ENCODE peak calls at places on chromosomes 7 and 10, in four cellular contexts. G, B, E and H are unnamed samples.
A peak's percentile ranks its signal among the peaks of the same experiment; 100 is the strongest.

GRCh38 chr10:34702093-34702952 is 112.8 kb downstream of the PARD3 start:
- DNase-seq in G (no peak), B (no peak), E (no peak), H (no peak)

GRCh38 chr10:132421377-132422168 is 24.6 kb downstream of the PWWP2B start:
- DNase-seq in G (no peak), B (no peak), E (peak; percentile 33), H (peak; percentile 71)

GRCh38 chr10:32332299-32332750 is 14.6 kb downstream of the EPC1 start:
- DNase-seq in G (peak; percentile 93), B (no peak), E (no peak), H (peak; percentile 38)

GRCh38 chr7:101814996-101815825 is 2.2 kb upstream of the CUX1 start:
- DNase-seq in G (no peak), B (peak; percentile 64), E (no peak), H (peak; percentile 93)

GRCh38 chr10:71211053-71211452 is 1.3 kb upstream of the UNC5B start:
- DNase-seq in G (no peak), B (no peak), E (no peak), H (no peak)

GRCh38 chr10:111076191-111076681 is 593 bp upstream of the ADRA2A start:
- DNase-seq in G (no peak), B (peak; percentile 92), E (no peak), H (peak; percentile 29)

GRCh38 chr10:122343135-122343800 is 31.2 kb upstream of the PLEKHA1 start:
- DNase-seq in G (no peak), B (no peak), E (no peak), H (no peak)

GRCh38 chr10:26486985-26487850 is 49.1 kb downstream of the APBB1IP start:
- DNase-seq in G (peak; percentile 79), B (no peak), E (peak; percentile 3), H (no peak)

GRCh38 chr10:60206735-60207134 is 182.9 kb downstream of the ANK3 start:
- DNase-seq in G (no peak), B (no peak), E (no peak), H (peak; percentile 8)

GRCh38 chr7:37853468-37853867 is 5.1 kb downstream of the NME8 start:
- DNase-seq in G (no peak), B (peak; percentile 18), E (peak; percentile 12), H (peak; percentile 16)

GRCh38 chr7:27424231-27424630 is 181.6 kb downstream of the EVX1 start:
- DNase-seq in G (no peak), B (no peak), E (no peak), H (no peak)

GRCh38 chr7:151346180-151346769 is 4.7 kb downstream of the NUB1 start:
- DNase-seq in G (no peak), B (no peak), E (no peak), H (no peak)

GRCh38 chr10:56547163-56547562 is 186.1 kb upstream of the ZWINT start:
- DNase-seq in G (no peak), B (no peak), E (no peak), H (no peak)

DNA sequence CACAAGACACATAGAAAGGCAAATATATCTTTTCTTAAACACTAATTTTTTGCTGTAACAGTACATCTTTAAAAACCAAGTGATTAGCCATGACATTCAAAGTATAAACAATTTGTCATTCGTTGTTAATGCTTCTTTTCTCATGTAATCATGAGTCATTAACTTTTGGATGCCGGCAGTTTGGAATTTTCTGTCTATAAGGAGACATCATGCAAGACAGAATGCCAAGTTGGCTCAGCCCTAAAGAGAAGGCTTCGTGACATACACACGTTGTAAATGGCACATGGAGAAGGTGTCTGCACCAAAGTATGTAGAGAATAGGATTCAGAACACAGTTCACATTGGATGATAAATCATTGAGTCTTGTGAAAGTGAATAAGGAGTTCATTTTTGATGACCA is 35.9 kb downstream of the CCDC3 start:
- DNase-seq in G (no peak), B (no peak), E (no peak), H (no peak)
- TF ChIP-seq ETV6 in G (no peak), B (no peak), E (no peak), H (no peak)

DNA sequence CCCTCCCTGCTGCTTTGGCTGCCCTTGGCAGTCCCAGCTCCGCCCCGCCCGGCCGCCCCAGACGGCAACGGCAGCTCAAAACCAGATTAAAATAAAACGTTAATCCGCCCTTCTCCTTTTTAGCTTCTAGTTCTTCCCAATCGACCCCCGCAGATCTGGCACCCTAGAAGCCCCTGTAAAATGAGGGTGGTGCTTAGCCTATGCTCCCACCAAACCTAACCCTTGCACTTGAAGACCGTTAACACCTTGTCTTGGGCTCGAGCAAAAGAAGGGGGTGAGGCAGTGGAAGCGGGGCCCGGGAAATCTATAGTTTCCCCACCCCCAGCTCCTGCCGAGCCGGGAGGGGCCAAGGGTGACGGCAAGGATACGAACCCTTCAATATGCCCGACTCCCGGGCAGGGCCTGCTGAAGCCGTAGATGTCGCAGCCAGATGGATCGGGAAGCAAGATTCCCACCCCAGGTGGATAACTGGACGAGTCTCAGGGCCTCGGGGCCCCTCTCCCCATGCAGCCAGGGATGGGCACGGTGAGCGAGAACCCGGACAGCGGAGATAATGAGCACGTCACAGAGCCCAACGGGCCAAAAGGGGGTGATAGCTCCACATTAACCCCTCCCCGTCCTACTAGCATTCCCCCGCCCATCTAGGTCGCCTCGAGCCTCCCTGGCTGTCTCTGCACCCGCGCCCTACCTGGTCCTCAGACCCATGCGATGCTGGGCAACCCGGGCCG is 169.8 kb downstream of the NRF1 start:
- DNase-seq in G (no peak), B (no peak), E (no peak), H (no peak)
- TF ChIP-seq ETV6 in G (no peak), B (no peak), E (no peak), H (no peak)

GRCh38 chr7:12064716-12065115 is 146.4 kb upstream of the TMEM106B start:
- DNase-seq in G (no peak), B (no peak), E (no peak), H (no peak)

GRCh38 chr7:12066004-12066403 is 145.1 kb upstream of the TMEM106B start:
- DNase-seq in G (no peak), B (no peak), E (no peak), H (no peak)

GRCh38 chr7:12069757-12070156 is 141.3 kb upstream of the TMEM106B start:
- DNase-seq in G (no peak), B (no peak), E (no peak), H (no peak)

GRCh38 chr7:12066561-12066960 is 144.5 kb upstream of the TMEM106B start:
- DNase-seq in G (no peak), B (no peak), E (peak; percentile 4), H (no peak)

DNA sequence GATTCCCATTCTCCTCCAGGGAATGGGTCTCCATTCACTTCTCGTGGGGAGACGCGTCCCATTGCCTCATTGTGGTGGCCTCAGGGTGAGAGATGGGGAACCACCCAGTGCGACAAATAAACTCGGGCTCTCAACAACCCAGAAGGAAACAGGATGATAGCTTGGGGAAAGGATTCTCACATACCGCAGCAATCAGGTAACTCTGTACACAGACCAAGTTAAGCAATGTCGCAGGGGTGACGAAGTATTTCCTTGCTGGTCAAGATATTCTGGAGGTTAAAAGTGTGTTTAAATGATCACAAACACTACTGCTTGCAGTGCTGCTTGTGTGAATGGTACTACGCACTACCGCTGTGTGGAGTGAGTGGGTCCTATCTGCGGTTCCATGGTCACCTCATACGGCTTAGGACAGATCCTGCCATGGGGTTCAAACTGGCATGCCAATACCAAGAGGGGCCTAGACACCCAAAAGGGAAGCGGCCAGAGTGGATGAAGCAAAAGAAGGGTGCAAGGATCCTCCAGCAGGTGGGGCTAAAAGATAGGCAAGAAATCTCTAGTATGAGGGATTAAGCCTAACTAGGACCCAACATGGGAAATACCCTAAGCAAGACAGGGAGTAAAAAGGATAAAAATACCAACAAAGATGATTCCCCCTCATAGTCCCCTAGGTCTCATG is 143.8 kb upstream of the TMEM106B start:
- DNase-seq in G (peak; percentile 5), B (peak; percentile 74), E (peak; percentile 48), H (peak; percentile 60)
- TF ChIP-seq ETV6 in G (no peak), B (no peak), E (no peak), H (no peak)

DNA sequence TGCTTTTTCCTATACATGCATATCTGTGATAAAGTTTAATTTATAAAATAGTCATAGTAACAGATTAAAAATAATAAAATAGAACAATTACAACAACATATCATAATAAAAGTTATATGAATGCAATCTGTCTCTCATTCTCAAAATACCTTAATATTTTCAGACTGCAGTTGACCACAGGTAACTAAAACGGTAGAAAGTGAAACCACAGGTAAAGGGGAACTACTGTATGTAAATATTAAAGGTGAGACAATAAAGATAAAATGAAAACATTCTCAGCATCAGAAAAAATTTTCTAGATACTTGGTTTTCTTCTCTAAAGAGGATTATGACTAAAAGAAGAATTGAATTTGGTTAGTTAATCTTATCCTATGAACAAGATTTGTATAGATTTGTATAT is 6.0 kb downstream of the FKBP14 start:
- DNase-seq in G (no peak), B (no peak), E (no peak), H (no peak)
- TF ChIP-seq ETV6 in G (no peak), B (no peak), E (no peak), H (no peak)